ENCODE peak calls at places on chromosomes 5 and 9, in six cellular contexts. B is keratinocyte; C is GM10248; I is PC-9; K is brain microvascular endothelial cell; G is CD8-positive, alpha-beta T cell. J is an unnamed sample.
A peak's percentile ranks its signal among the peaks of the same experiment; 100 is the strongest.

GRCh38 chr9:108040783-108041182 is 551.2 kb upstream of the KLF4 start:
- DNase-seq in B (peak; percentile 84), C (no peak), I (peak; percentile 56), K (peak; percentile 55), G (no peak), J (no peak)

GRCh38 chr5:53027913-53028312 is 38.8 kb downstream of the ITGA2 start:
- DNase-seq in B (no peak), C (no peak), I (no peak), K (peak; percentile 62), G (no peak), J (no peak)

GRCh38 chr5:151072234-151073025 is 8.4 kb downstream of the TNIP1 start:
- DNase-seq in B (peak; percentile 90), C (no peak), I (peak; percentile 97), K (peak; percentile 71), G (no peak), J (no peak)

GRCh38 chr5:124065508-124065907 is 553.5 kb downstream of the CSNK1G3 start:
- DNase-seq in B (no peak), C (no peak), I (no peak), K (no peak), G (no peak), J (no peak)

GRCh38 chr5:134519989-134520388 is 5.5 kb upstream of the JADE2 start:
- DNase-seq in B (no peak), C (no peak), I (no peak), K (no peak), G (no peak), J (no peak)

GRCh38 chr9:116859763-116860162 is 172.7 kb downstream of the TRIM32 start:
- DNase-seq in B (no peak), C (no peak), I (no peak), K (no peak), G (no peak), J (no peak)

GRCh38 chr9:68802525-68803015 is 97.5 kb downstream of the PIP5K1B start:
- DNase-seq in B (no peak), C (peak; percentile 71), I (no peak), K (no peak), G (no peak), J (peak; percentile 75)

GRCh38 chr5:169629847-169630548 is 7.1 kb upstream of the DOCK2 start:
- DNase-seq in B (no peak), C (no peak), I (peak; percentile 56), K (peak; percentile 86), G (no peak), J (no peak)

GRCh38 chr9:14245901-14246525 is 67.9 kb downstream of the NFIB start:
- DNase-seq in B (no peak), C (no peak), I (peak; percentile 50), K (peak; percentile 17), G (no peak), J (no peak)

GRCh38 chr9:88268886-88269285 is 119.4 kb upstream of the SPIN1 start:
- DNase-seq in B (no peak), C (no peak), I (no peak), K (no peak), G (no peak), J (no peak)

GRCh38 chr9:85995612-85996011 is 54.7 kb downstream of the NAA35 start:
- DNase-seq in B (no peak), C (no peak), I (no peak), K (no peak), G (no peak), J (no peak)

GRCh38 chr5:107815109-107815508 is 144.4 kb upstream of the EFNA5 start:
- DNase-seq in B (no peak), C (no peak), I (no peak), K (no peak), G (no peak), J (no peak)

DNA sequence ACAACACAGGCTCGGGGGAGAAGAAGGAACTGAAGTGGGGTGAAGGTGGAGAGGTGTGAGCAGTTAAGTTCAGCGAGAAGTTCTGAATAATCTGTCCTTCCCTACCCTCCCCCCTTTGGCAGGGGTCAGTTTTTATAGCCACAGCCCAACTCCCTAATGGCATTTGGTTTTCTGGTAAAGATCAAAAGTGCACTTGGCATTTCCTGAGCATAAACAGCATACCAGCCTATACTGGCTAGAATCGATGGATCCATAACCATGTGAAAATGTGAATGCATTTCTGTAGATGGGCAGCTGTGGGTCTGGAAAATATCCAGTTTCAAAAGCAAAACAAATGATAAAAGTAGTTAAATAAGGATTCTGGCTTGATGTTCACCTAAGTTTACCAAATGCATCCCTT is 410.9 kb downstream of the PLK2 start:
- DNase-seq in B (no peak), C (no peak), I (no peak), K (no peak), G (no peak), J (no peak)
- TF ChIP-seq CTCF in B (no peak), C (no peak), I (no peak), K (no peak), G (no peak), J (no peak)

GRCh38 chr5:176361437-176362097 is at the start of gene KIAA1191:
- DNase-seq in B (peak; percentile 71), C (peak; percentile 93), I (peak; percentile 85), K (peak; percentile 94), G (peak; percentile 96), J (peak; percentile 91)
- TF ChIP-seq CTCF in B (peak; percentile 23), C (no peak), I (no peak), K (peak; percentile 36), G (no peak), J (peak; percentile 24)

GRCh38 chr9:37369671-37370070 is 52.8 kb upstream of the GRHPR start:
- DNase-seq in B (no peak), C (peak; percentile 51), I (no peak), K (no peak), G (no peak), J (peak; percentile 49)

GRCh38 chr9:37364136-37364535 is 58.4 kb upstream of the GRHPR start:
- DNase-seq in B (no peak), C (no peak), I (no peak), K (no peak), G (no peak), J (no peak)

GRCh38 chr9:37363124-37363523 is 59.4 kb upstream of the GRHPR start:
- DNase-seq in B (no peak), C (no peak), I (no peak), K (no peak), G (no peak), J (no peak)

GRCh38 chr9:37362430-37362829 is 60.1 kb upstream of the GRHPR start:
- DNase-seq in B (no peak), C (no peak), I (no peak), K (no peak), G (no peak), J (no peak)

DNA sequence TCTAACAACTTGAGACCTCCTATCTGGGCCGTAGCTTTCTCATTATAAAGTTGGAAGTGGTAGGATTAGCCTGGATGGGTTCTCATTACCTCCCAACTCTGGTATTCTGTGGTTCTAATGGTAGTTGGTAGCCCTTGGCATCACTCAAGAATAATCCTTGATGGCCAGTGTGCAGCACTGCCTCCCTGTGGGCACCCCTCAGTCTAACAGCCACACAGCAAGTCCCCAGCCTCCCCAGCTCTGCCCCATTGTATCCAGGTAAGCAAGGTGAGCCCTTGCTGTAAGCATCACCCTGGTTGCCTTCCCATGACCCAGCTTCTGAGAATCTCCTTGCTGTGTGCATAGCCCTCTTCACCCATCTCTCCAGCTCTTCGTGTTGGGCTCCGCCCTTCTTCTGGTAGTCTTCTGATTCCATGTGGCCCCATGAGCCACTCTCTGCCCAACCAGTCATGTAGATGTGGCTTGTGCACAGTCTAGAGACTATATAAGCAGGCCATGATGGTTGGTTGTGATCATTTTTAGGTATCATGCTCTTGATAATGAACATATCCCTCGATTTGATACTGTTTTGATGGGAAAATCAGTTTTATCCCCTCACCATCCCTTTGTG is 57.6 kb upstream of the GRHPR start:
- DNase-seq in B (no peak), C (no peak), I (no peak), K (no peak), G (no peak), J (no peak)
- TF ChIP-seq CTCF in B (peak; percentile 25), C (peak; percentile 31), I (no peak), K (peak; percentile 48), G (no peak), J (peak; percentile 42)

GRCh38 chr5:82349651-82350050 is 71.5 kb upstream of the RPS23 start:
- DNase-seq in B (no peak), C (no peak), I (no peak), K (no peak), G (peak; percentile 39), J (peak; percentile 16)
- TF ChIP-seq CTCF in B (peak; percentile 65), C (peak; percentile 35), I (no peak), K (peak; percentile 69), G (no peak), J (peak; percentile 34)

DNA sequence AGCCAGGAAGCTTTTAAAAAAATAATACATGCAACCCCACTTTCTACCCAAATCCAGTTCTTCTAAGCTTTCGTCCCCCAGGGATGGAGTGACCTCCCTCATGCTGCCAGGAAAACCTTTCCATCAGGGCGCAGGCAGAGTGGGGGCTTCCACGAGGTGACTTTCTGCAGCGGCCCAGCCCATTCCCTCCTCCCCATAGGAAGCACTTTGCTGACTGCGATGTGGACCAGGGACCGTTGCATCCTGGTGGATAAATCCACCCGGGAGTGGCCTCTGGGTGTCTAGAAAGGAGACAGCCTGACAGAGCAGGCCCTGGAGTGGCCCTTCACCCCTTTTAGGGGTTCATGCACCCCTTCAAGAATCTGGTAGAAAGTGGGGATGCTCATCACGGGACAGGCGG is 1.6 kb downstream of the QRFP start:
- DNase-seq in B (no peak), C (no peak), I (no peak), K (no peak), G (no peak), J (no peak)
- TF ChIP-seq CTCF in B (no peak), C (no peak), I (no peak), K (no peak), G (no peak), J (no peak)

GRCh38 chr5:139575313-139575646 is 14.1 kb downstream of the UBE2D2 start:
- DNase-seq in B (no peak), C (no peak), I (no peak), K (no peak), G (no peak), J (no peak)
- TF ChIP-seq CTCF in B (no peak), C (no peak), I (peak; percentile 20), K (no peak), G (no peak), J (no peak)

DNA sequence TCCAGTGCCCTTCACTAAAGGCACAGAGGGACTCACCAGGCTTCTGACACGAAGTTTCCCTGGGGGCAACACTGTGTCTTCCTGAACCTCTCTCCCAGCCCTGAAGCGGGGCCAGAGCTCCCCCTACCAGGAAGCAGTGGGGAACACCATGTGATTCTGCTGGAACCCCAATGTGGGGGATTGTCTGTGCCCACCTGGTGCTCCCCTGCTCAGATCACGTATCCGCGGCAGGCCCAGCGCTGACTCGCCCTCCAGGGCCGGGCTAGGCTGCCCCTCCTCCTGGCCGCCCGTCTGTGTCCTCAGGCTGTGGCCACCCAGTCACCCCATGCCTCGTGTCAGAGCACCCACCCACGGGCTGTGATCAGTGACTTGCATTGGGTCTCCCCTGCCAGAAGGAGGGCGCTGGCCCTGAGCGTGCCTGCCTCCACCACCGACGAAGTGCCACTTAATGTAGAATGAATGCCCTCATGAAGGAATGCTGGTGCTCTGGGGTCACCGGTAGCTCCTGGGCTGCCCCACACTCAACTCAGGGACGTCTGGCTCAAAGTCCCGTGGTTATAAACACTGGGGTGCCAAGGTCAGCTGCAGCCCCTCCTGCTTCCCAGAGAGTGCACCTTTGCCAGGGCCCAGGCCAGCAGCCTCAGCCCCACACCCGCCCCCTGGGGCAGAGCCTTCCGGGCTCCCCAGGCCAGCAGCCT is 22.1 kb downstream of the SARDH start:
- DNase-seq in B (no peak), C (no peak), I (no peak), K (peak; percentile 27), G (peak; percentile 38), J (no peak)
- TF ChIP-seq CTCF in B (peak; percentile 25), C (peak; percentile 35), I (peak; percentile 46), K (peak; percentile 77), G (peak; percentile 53), J (no peak)